ENCODE peak calls at places on chromosomes 4 and X, in six cellular contexts. U is HCT116, S is GM12878, H is A549, R is H1, E is HepG2. W is an unnamed sample.

GRCh38 chr4:39526810-39527295 is 386 bp downstream of the UGDH start:
- DNase-seq in U (no peak), S (no peak), H (no peak), R (no peak), E (no peak), W (no peak)

GRCh38 chr4:117479673-117480072 is 394.3 kb upstream of the TRAM1L1 start:
- DNase-seq in U (no peak), S (no peak), H (no peak), R (no peak), E (no peak), W (peak)

GRCh38 chr4:94446386-94446785 is 5.4 kb upstream of the PDLIM5 start:
- DNase-seq in U (no peak), S (no peak), H (no peak), R (no peak), E (no peak), W (peak)

GRCh38 chr4:27702710-27703431 is 842.2 kb downstream of the STIM2 start:
- DNase-seq in U (peak), S (no peak), H (no peak), R (no peak), E (peak), W (peak)

GRCh38 chr4:157702821-157703220 is 470.0 kb downstream of the GASK1B start:
- DNase-seq in U (no peak), S (no peak), H (no peak), R (no peak), E (no peak), W (no peak)

GRCh38 chr4:172481802-172482508 is 668.8 kb downstream of the GALNTL6 start:
- DNase-seq in U (no peak), S (no peak), H (no peak), R (no peak), E (no peak), W (no peak)

GRCh38 chr4:54516556-54517215 is 141.1 kb upstream of the KIT start:
- DNase-seq in U (no peak), S (no peak), H (no peak), R (no peak), E (no peak), W (peak)

GRCh38 chrX:126719208-126719607 is 100.3 kb upstream of the PRR32 start:
- DNase-seq in U (no peak), S (no peak), H (no peak), R (no peak), E (no peak), W (no peak)

GRCh38 chr4:119580293-119580692 is 48.3 kb downstream of the PDE5A start:
- DNase-seq in U (no peak), S (no peak), H (no peak), R (no peak), E (no peak), W (no peak)

GRCh38 chr4:17894421-17894820 is 83.6 kb downstream of the NCAPG start:
- DNase-seq in U (no peak), S (no peak), H (no peak), R (no peak), E (no peak), W (no peak)

GRCh38 chrX:8820910-8821527 is 19.8 kb upstream of the FAM9A start:
- DNase-seq in U (no peak), S (no peak), H (no peak), R (peak), E (no peak), W (peak)

GRCh38 chr4:140172960-140173359 is 19.0 kb upstream of the MAML3 start:
- DNase-seq in U (no peak), S (no peak), H (no peak), R (no peak), E (no peak), W (no peak)
- TF ChIP-seq RAD21 in U (no peak), S (no peak), H (no peak), R (no peak), E (no peak), W (no peak)

GRCh38 chr4:6909113-6909969 is at the start of gene TBC1D14:
- DNase-seq in U (peak), S (no peak), H (peak), R (no peak), E (peak), W (peak)

GRCh38 chr4:6905501-6905900 is 4.1 kb upstream of the TBC1D14 start:
- DNase-seq in U (no peak), S (no peak), H (no peak), R (no peak), E (no peak), W (no peak)

GRCh38 chr4:6906046-6906445 is 3.6 kb upstream of the TBC1D14 start:
- DNase-seq in U (no peak), S (no peak), H (no peak), R (no peak), E (no peak), W (no peak)

GRCh38 chr4:6908397-6909112 is 1.1 kb upstream of the TBC1D14 start:
- DNase-seq in U (no peak), S (no peak), H (no peak), R (no peak), E (no peak), W (peak)

DNA sequence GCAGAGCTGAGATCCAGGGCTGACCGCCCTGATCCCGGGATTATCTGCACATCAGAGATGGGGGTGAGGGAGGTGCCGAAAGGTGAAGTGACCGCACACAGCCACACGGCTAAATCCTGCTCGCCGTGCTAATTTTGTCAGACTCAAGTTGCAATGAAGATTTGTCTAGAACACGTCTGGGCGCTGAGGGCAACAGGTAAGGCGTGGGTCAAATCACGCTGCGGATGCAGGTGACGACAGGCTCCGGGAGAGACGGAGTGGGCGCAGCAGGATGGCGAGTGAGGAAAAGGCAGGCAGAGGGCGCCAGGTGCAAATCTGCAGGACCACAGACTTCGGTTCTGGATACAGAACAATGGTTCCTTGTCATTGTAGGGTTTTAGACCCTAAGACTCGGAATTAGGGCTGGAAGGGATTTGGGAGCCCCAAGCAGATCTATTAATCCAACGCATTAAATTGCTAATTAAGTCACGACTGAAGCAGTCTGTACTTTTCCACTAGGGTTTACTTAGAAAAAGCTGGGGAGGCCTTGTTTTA is 1.9 kb upstream of the TBC1D14 start:
- DNase-seq in U (peak), S (no peak), H (peak), R (no peak), E (no peak), W (no peak)
- TF ChIP-seq CTCF in U (no peak), S (peak), H (peak), R (no peak), E (peak), W (peak)

GRCh38 chr4:126761947-126762650 is 870.7 kb upstream of the INTU start:
- DNase-seq in U (no peak), S (no peak), H (no peak), R (no peak), E (no peak), W (no peak)

GRCh38 chr4:126756050-126756809 is 876.5 kb upstream of the INTU start:
- DNase-seq in U (no peak), S (no peak), H (no peak), R (no peak), E (no peak), W (no peak)

GRCh38 chr4:126757219-126757618 is 875.5 kb upstream of the INTU start:
- DNase-seq in U (no peak), S (no peak), H (no peak), R (no peak), E (no peak), W (peak)

GRCh38 chr4:126762651-126763247 is 870.0 kb upstream of the INTU start:
- DNase-seq in U (no peak), S (no peak), H (no peak), R (no peak), E (no peak), W (no peak)

DNA sequence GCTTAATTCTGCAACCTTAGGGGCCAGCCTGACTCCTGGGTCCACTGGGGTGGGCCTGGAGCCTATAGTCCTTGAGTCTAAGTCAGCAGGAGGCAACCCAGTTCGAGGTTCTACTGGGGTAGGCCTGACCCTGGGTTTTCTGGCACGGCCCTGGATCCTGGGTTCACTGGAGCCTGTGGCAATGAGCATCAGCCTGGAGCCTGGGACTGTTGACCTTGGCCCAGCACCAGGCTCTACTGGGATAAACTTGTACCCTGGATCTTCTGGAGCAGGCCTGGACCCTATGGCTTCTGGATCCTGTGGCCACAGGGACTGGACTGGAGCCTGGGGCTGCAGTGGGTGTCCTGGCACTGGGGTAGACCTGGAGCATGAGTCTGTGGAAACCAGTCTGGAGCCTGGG is 874.3 kb upstream of the INTU start:
- DNase-seq in U (no peak), S (no peak), H (no peak), R (no peak), E (no peak), W (no peak)
- TF ChIP-seq RAD21 in U (no peak), S (no peak), H (no peak), R (no peak), E (no peak), W (no peak)

DNA sequence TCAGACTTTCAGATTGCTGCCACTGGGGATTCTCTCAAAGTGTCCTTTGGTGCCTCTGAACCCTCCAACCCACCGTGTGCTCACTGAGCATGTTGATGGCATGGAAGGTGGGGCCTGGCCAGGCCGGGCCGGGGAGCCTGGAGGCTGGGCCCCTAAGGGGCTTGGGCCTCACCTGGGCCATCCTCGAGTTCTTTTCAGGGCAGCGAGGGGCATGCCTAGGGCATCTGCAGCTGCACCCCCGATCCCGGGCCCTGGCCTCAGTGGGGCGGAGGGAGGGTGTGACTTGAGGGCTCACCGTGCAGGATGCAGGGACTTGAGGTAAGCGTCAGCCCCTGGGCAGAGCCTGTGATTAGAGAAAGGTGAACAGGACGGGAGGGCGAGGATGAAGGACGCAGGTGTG is 1.6 kb upstream of the SH3TC1 start:
- DNase-seq in U (no peak), S (no peak), H (no peak), R (no peak), E (no peak), W (no peak)
- TF ChIP-seq CTCF in U (no peak), S (no peak), H (no peak), R (no peak), E (no peak), W (no peak)

GRCh38 chrX:43860646-43861370 is 21.4 kb downstream of the MAOB start:
- DNase-seq in U (peak), S (no peak), H (peak), R (no peak), E (peak), W (peak)
- TF ChIP-seq RAD21 in U (no peak), S (no peak), H (no peak), R (no peak), E (no peak), W (no peak)

DNA sequence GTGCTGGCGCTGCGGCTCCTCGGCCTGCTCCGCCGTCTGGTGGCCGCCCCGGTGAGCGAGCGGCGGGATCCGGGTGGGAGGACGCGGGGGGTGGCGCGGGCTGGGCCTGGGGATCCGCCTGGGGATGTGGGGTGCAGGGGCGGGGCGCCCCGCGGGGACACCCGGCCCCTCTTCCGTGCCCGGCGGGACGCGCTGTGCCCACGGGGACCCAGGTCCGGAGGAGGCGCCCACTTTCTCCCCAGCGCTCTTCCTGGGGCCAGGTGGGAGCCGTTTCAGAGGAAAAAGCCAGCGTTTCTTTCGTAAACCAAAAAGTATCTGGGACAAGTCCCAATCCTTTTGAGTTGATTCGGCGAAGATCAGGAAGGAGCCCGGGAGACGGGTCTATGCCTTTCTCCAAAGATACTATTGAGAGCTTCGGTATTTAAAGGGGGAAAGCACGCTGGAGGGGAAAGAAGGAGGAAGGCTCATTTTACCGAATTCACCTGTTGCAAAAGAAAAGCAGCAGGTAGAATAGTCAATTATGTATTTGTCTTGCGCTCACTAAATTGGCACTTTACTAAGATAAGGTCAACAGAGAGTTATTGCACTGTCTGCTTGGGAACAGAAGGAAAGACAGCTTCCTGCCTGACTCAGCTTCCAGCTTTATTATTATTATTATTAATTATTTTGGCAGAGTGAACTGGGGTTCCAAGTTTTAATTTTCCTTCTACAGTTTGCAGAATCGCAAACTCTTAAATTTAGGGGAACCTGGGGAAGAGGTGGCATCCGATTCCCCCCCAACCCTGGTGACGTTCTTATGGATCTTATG is 81.5 kb upstream of the CD99 start:
- DNase-seq in U (no peak), S (no peak), H (peak), R (no peak), E (no peak), W (peak)
- TF ChIP-seq CTCF in U (no peak), S (peak), H (no peak), R (no peak), E (no peak), W (no peak)

GRCh38 chr4:55866290-55866907 is 13.0 kb downstream of the EXOC1 start:
- DNase-seq in U (peak), S (peak), H (no peak), R (no peak), E (no peak), W (peak)
- TF ChIP-seq RAD21 in U (no peak), S (no peak), H (no peak), R (no peak), E (no peak), W (no peak)

GRCh38 chrX:132592880-132593279 is 104.0 kb upstream of the MBNL3 start:
- DNase-seq in U (no peak), S (no peak), H (no peak), R (no peak), E (peak), W (no peak)
- TF ChIP-seq CTCF in U (no peak), S (peak), H (no peak), R (peak), E (peak), W (no peak)

W was measured in IMR-90.